ENCODE peak calls at places on chromosomes 6 and 20, in seven cellular contexts. O is uterus; A is GM20000; Y is activated T-cell treated with anti-CD3 and anti-CD28 coated beads, Interleukin-2, amount 50 U/mL, for 72 hours; B is psoas muscle; L is endothelial cell; D is stimulated activated CD8-positive, alpha-beta memory T cell treated with anti-CD3 and anti-CD28 coated beads, Interleukin-15, amount 100 ng/mL, for 48 hours. P is an unnamed sample.

GRCh38 chr20:56414842-56415765 is 3.0 kb downstream of the CASS4 start:
- DNase-seq in A (no peak), D (peak; percentile 71), Y (peak; percentile 75), B (no peak), O (no peak), L (no peak), P (no peak)

GRCh38 chr6:49463612-49463967 is 420 bp downstream of the CENPQ start:
- DNase-seq in B (no peak), D (no peak), A (no peak), L (no peak), O (no peak), Y (no peak), P (no peak)

GRCh38 chr6:157305676-157306653 is 17.4 kb downstream of the TMEM242 start:
- DNase-seq in L (no peak), A (no peak), B (no peak), Y (no peak), O (no peak), D (no peak), P (no peak)

GRCh38 chr6:38997128-38997761 is 51.3 kb upstream of the GLP1R start:
- DNase-seq in O (no peak), L (peak; percentile 79), Y (peak; percentile 47), B (no peak), A (peak; percentile 13), D (peak; percentile 15), P (no peak)

GRCh38 chr6:20119446-20119845 is 92.8 kb downstream of the MBOAT1 start:
- DNase-seq in L (no peak), D (no peak), A (no peak), Y (no peak), O (no peak), B (no peak), P (no peak)

GRCh38 chr6:12991435-12991834 is 274.9 kb downstream of the PHACTR1 start:
- DNase-seq in B (no peak), D (no peak), Y (no peak), L (no peak), O (no peak), A (no peak), P (no peak)

GRCh38 chr20:39897781-39898466 is 791.1 kb downstream of the MAFB start:
- DNase-seq in B (no peak), A (no peak), D (no peak), L (no peak), O (no peak), Y (no peak), P (no peak)

GRCh38 chr6:45724511-45724910 is 291.1 kb downstream of the CLIC5 start:
- DNase-seq in A (no peak), Y (no peak), D (no peak), B (no peak), O (no peak), L (no peak), P (no peak)

GRCh38 chr6:39496951-39497350 is 174.4 kb upstream of the KCNK16 start:
- DNase-seq in D (no peak), O (peak; percentile 54), B (no peak), A (no peak), L (no peak), Y (no peak), P (no peak)

GRCh38 chr20:20829694-20830093 is 117.2 kb upstream of the RALGAPA2 start:
- DNase-seq in B (no peak), O (no peak), L (no peak), D (no peak), Y (no peak), A (no peak), P (no peak)

P was measured in CD14-positive monocyte.